ENCODE peak calls at places on chromosomes 6 and 20, in five cellular contexts. N is SJSA1, X is lower lobe of right lung, D is neural progenitor cell, K is heart right ventricle. V is an unnamed sample.
A peak's percentile ranks its signal among the peaks of the same experiment; 100 is the strongest.

GRCh38 chr6:117280922-117281321 is 15.6 kb downstream of the VGLL2 start:
- DNase-seq in D (no peak), K (no peak), X (no peak), N (peak; percentile 15), V (no peak)

GRCh38 chr6:21431526-21431925 is 162.0 kb upstream of the SOX4 start:
- DNase-seq in D (no peak), K (no peak), X (no peak), N (no peak), V (no peak)

GRCh38 chr6:136822051-136822378 is 377 bp upstream of the PEX7 start:
- DNase-seq in X (peak; percentile 51), N (no peak), K (no peak), D (peak; percentile 7), V (peak; percentile 31)

GRCh38 chr6:163311830-163312229 is 102.7 kb upstream of the QKI start:
- DNase-seq in N (no peak), D (no peak), X (no peak), K (no peak), V (no peak)

GRCh38 chr6:131262060-131262459 is 126.8 kb downstream of the AKAP7 start:
- DNase-seq in D (no peak), K (no peak), N (no peak), X (no peak), V (no peak)

GRCh38 chr20:47493175-47493953 is 8.3 kb upstream of the NCOA3 start:
- DNase-seq in X (peak; percentile 87), N (no peak), D (no peak), K (peak; percentile 91), V (peak; percentile 90)

GRCh38 chr20:25508083-25508770 is 77.1 kb downstream of the NINL start:
- DNase-seq in N (peak; percentile 67), D (no peak), K (no peak), X (no peak), V (peak; percentile 29)

GRCh38 chr6:157629220-157629619 is 193.8 kb upstream of the SNX9 start:
- DNase-seq in K (no peak), N (no peak), D (no peak), X (no peak), V (no peak)

GRCh38 chr6:2237001-2237400 is 8.4 kb downstream of the GMDS start:
- DNase-seq in X (no peak), D (no peak), K (no peak), N (peak; percentile 47), V (no peak)

GRCh38 chr6:3340358-3340798 is 81.6 kb downstream of the PSMG4 start:
- DNase-seq in X (no peak), N (no peak), K (no peak), D (no peak), V (no peak)

GRCh38 chr20:12555369-12555768 is 453.4 kb upstream of the SPTLC3 start:
- DNase-seq in X (no peak), D (no peak), K (no peak), N (no peak), V (no peak)

GRCh38 chr6:147947521-147947920 is 395.1 kb upstream of the SASH1 start:
- DNase-seq in X (no peak), N (no peak), K (no peak), D (no peak), V (no peak)

GRCh38 chr6:11196511-11197174 is 35.8 kb downstream of the NEDD9 start:
- DNase-seq in K (no peak), N (peak; percentile 97), D (peak; percentile 31), X (no peak), V (no peak)

GRCh38 chr6:11414564-11414963 is 123.0 kb upstream of the TMEM170B start:
- DNase-seq in N (no peak), K (no peak), D (no peak), X (no peak), V (no peak)

GRCh38 chr6:111759836-111760785 is 113.1 kb downstream of the FYN start:
- DNase-seq in X (no peak), N (peak; percentile 49), D (peak; percentile 45), K (no peak), V (peak; percentile 55)

GRCh38 chr6:42224222-42225042 is 6.8 kb upstream of the MRPS10 start:
- DNase-seq in K (no peak), N (peak; percentile 49), X (no peak), D (no peak), V (no peak)

GRCh38 chr6:131063028-131063763 is at the start of gene EPB41L2:
- DNase-seq in X (peak; percentile 90), K (peak; percentile 87), D (peak; percentile 97), N (peak; percentile 93), V (peak; percentile 90)

GRCh38 chr6:85747093-85747492 is 104.4 kb upstream of the SYNCRIP start:
- DNase-seq in D (no peak), N (no peak), K (no peak), X (no peak), V (no peak)

GRCh38 chr20:61041481-61041880 is 210.6 kb upstream of the CDH4 start:
- DNase-seq in N (no peak), D (no peak), K (no peak), X (no peak), V (no peak)

GRCh38 chr6:112743343-112743742 is 396.2 kb downstream of the RFPL4B start:
- DNase-seq in X (no peak), K (no peak), D (peak; percentile 4), N (no peak), V (no peak)

GRCh38 chr20:12927489-12927888 is 81.3 kb upstream of the SPTLC3 start:
- DNase-seq in N (no peak), D (no peak), K (no peak), X (no peak), V (no peak)

GRCh38 chr6:112330877-112331260 is 16.3 kb upstream of the RFPL4B start:
- DNase-seq in X (no peak), N (no peak), K (no peak), D (no peak), V (no peak)

GRCh38 chr20:50392138-50392866 is 117.9 kb upstream of the PTPN1 start:
- DNase-seq in K (no peak), N (no peak), D (no peak), X (no peak), V (no peak)

GRCh38 chr20:56945057-56945456 is 316.0 kb downstream of the TFAP2C start:
- DNase-seq in K (no peak), X (no peak), N (no peak), D (no peak), V (no peak)

GRCh38 chr20:42179768-42180167 is 561.6 kb upstream of the CHD6 start:
- DNase-seq in X (no peak), K (no peak), N (no peak), D (peak; percentile 64), V (no peak)

GRCh38 chr20:63545814-63546213 is 1.7 kb downstream of the SRMS start:
- DNase-seq in X (no peak), D (no peak), N (no peak), K (no peak), V (no peak)

GRCh38 chr6:1324926-1325325 is 13.0 kb downstream of the FOXQ1 start:
- DNase-seq in D (no peak), N (no peak), K (no peak), X (no peak), V (no peak)

GRCh38 chr6:168150551-168151444 is 71.8 kb upstream of the FRMD1 start:
- DNase-seq in X (no peak), D (peak; percentile 48), N (no peak), K (no peak), V (no peak)

DNA sequence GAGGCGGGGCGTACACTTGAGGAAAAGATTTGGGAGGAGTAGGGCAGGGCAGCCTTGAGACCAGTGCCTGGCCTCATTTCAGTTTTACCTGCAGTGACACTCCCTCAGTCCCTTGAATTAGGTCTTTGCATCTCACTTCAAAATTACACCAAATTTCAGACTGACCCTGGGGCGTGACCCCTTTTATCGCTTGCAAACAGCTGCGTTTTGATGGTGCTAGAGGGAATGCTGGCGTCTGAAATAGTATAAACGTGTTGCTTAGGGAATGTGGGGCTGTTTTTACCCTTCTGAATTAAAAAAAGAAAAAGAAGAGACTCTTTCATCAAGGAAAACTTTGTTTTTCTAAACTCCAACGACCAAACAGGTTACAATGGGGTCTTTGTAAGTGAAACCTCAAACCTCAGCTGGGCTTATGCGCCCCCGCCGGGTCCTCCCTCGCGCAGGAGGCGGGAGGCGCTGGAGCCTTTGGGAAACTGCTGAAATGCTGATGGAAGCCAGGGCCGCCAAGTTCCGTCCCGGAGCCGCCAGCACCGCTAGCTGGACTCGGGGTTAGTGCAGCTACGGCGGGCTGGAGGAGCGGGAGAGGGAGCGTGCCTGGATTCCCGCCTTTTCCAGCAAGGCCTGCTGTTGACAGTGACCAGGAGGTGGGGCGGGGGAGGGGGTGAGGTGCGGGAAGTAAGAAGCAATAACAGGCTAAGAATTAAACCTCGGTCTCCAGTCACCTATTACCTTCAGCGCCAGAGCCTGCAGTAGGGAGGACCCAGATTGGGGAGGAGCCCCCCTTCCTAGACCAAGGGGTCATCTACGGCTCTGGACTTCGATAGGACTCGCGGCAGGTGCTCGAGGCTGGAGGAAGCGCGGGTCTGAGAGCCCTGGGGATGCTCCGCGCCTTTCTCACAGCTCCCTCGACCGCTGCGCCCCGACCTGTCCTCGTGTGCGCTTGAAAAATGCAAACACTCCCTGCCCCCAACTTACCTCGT is 20.7 kb downstream of the COL9A1 start:
- DNase-seq in X (no peak), K (peak; percentile 47), N (no peak), D (peak; percentile 65), V (peak; percentile 81)
- H3K4me3 ChIP-seq in X (peak overlapping the region; percentile 6), K (peak overlapping the region; percentile 19), N (no peak overlapping the region), D (peak overlapping the region; percentile 46), V (peak overlapping the region; percentile 34)

GRCh38 chr20:17662333-17663039 is 19.6 kb downstream of the RRBP1 start:
- DNase-seq in K (peak; percentile 52), D (no peak), X (no peak), N (no peak), V (peak; percentile 81)
- H3K27ac ChIP-seq in K (no peak overlapping the region), D (no peak overlapping the region), X (peak overlapping the region; percentile 20), N (no peak overlapping the region), V (peak overlapping the region; percentile 79)

GRCh38 chr6:152186840-152187239 is 379.4 kb downstream of the ESR1 start:
- DNase-seq in N (no peak), X (no peak), D (no peak), K (no peak), V (no peak)

GRCh38 chr6:152185158-152185574 is 377.7 kb downstream of the ESR1 start:
- DNase-seq in N (no peak), X (no peak), D (no peak), K (no peak), V (no peak)

GRCh38 chr6:152180601-152181000 is 373.1 kb downstream of the ESR1 start:
- DNase-seq in N (no peak), X (no peak), D (no peak), K (no peak), V (no peak)

GRCh38 chr6:152188011-152188410 is 380.5 kb downstream of the ESR1 start:
- DNase-seq in N (no peak), K (no peak), D (no peak), X (no peak), V (no peak)

DNA sequence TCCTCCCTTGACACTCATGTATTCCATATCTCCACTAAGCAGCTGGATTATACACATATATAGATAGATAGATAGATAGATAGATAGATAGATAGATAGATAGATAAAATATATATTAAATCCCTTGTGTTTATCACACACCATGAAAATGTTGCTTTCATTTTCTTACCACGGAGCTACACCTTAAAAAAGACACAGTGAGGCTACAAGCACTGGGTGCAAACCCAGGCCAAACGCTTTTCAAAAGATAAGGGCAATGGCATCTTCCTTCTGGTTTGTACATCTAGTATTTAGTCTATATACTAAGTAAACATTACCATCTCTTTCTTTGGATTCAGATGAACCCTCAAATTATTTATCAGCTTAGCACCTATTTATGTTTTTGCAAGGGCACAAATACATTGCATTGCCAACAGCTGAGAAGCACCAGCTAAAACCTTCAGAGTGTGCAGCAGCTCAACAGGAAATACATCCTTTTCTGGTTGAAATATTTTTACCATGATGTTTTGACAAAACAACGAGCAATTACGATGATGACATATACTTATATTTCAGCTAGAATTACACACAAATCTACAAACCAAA is 377.2 kb downstream of the ESR1 start:
- DNase-seq in D (no peak), N (no peak), K (no peak), X (no peak), V (no peak)
- H3K4me3 ChIP-seq in D (no peak overlapping the region), N (no peak overlapping the region), K (no peak overlapping the region), X (peak overlapping the region; percentile 12), V (no peak overlapping the region)

GRCh38 chr6:52535711-52536423 is 41.0 kb downstream of the TRAM2 start:
- DNase-seq in D (no peak), X (no peak), N (no peak), K (no peak), V (no peak)
- H3K27ac ChIP-seq in D (no peak overlapping the region), X (no peak overlapping the region), N (no peak overlapping the region), K (no peak overlapping the region), V (no peak overlapping the region)

V was measured in right cardiac atrium.